ENCODE peak calls at places on chromosomes 2 and 18, in ten cellular contexts. Z is left lung; Q is IMR-90; Y is OCI-LY7; D is esophagus squamous epithelium; N is hepatocyte; T is mesendoderm; O is right atrium auricular region; G is CD4-positive, CD25-positive, alpha-beta regulatory T cell; J is CD4-positive, alpha-beta memory T cell. E is an unnamed sample.

GRCh38 chr2:175400975-175401374 is 219.5 kb upstream of the ATP5MC3 start:
- DNase-seq in Y (no peak), Z (no peak), J (no peak), D (no peak), G (no peak), Q (no peak), O (no peak), T (peak; percentile 11), N (no peak), E (no peak)

GRCh38 chr2:13193075-13193474 is 476.3 kb downstream of the TRIB2 start:
- DNase-seq in T (peak; percentile 63), G (no peak), Z (no peak), Y (peak; percentile 2), Q (peak; percentile 13), N (no peak), D (no peak), J (no peak), O (no peak), E (peak; percentile 74)

GRCh38 chr2:73862987-73863386 is 29.8 kb upstream of the ACTG2 start:
- DNase-seq in T (no peak), J (no peak), G (no peak), Q (no peak), N (no peak), D (no peak), Z (no peak), O (no peak), Y (no peak), E (no peak)

GRCh38 chr2:118940486-118941120 is 1.4 kb upstream of the MARCO start:
- DNase-seq in N (no peak), Q (no peak), O (no peak), G (no peak), D (no peak), T (no peak), Z (peak; percentile 67), Y (no peak), J (no peak), E (no peak)

GRCh38 chr2:134392689-134393476 is 139.0 kb downstream of the MGAT5 start:
- DNase-seq in G (no peak), J (no peak), T (peak; percentile 19), Y (no peak), O (no peak), D (no peak), Z (no peak), N (no peak), Q (peak; percentile 40), E (no peak)

GRCh38 chr2:31233216-31233615 is 736 bp upstream of the EHD3 start:
- DNase-seq in O (peak; percentile 21), Q (no peak), Y (no peak), G (no peak), N (no peak), J (no peak), T (peak; percentile 33), Z (no peak), D (no peak), E (no peak)

GRCh38 chr2:190603374-190603773 is 45.5 kb upstream of the NAB1 start:
- DNase-seq in Y (no peak), J (no peak), Z (no peak), D (no peak), T (no peak), G (no peak), O (no peak), Q (no peak), N (no peak), E (no peak)

GRCh38 chr2:122670932-122671331 is 915.5 kb downstream of the TSN start:
- DNase-seq in Y (no peak), T (no peak), J (no peak), O (no peak), Z (no peak), N (no peak), G (no peak), Q (no peak), D (no peak), E (no peak)

GRCh38 chr2:174802459-174802858 is 38.2 kb upstream of the CHRNA1 start:
- DNase-seq in Y (no peak), N (no peak), G (no peak), J (no peak), Q (peak; percentile 52), D (no peak), T (no peak), O (no peak), Z (no peak), E (no peak)

GRCh38 chr2:182426915-182427233 is at the start of gene PDE1A:
- DNase-seq in Z (no peak), D (no peak), T (no peak), J (no peak), N (no peak), Q (no peak), O (no peak), Y (no peak), G (no peak), E (no peak)
- H3K27ac ChIP-seq in Z (peak within 1 kb of the TSS; percentile 54), D (peak within 1 kb of the TSS; percentile 71), T (no peak within 1 kb of the TSS), J (no peak within 1 kb of the TSS), N (no peak within 1 kb of the TSS), Q (peak within 1 kb of the TSS; percentile 61), O (peak within 1 kb of the TSS; percentile 73), Y (no peak within 1 kb of the TSS), G (no peak within 1 kb of the TSS), E (no peak within 1 kb of the TSS)

GRCh38 chr18:13612111-13612997 is 114.0 kb downstream of the FAM210A start:
- DNase-seq in Q (no peak), N (no peak), J (peak; percentile 91), Z (no peak), D (peak; percentile 30), T (peak; percentile 70), G (peak; percentile 93), Y (peak; percentile 96), O (peak; percentile 64), E (no peak)

GRCh38 chr18:13611616-13612110 is 114.7 kb downstream of the FAM210A start:
- DNase-seq in O (peak; percentile 69), D (no peak), J (no peak), Y (no peak), Q (peak; percentile 9), T (peak; percentile 57), N (peak; percentile 23), Z (peak; percentile 85), G (no peak), E (peak; percentile 14)

GRCh38 chr18:13611058-13611615 is 115.2 kb downstream of the FAM210A start:
- DNase-seq in D (no peak), G (peak; percentile 21), O (peak; percentile 80), Z (no peak), Y (peak; percentile 59), N (peak; percentile 24), J (peak; percentile 59), T (peak; percentile 71), Q (peak; percentile 13), E (peak; percentile 66)

GRCh38 chr18:13608791-13609552 is 117.4 kb downstream of the FAM210A start:
- DNase-seq in N (no peak), O (peak; percentile 48), D (no peak), G (peak; percentile 80), Q (no peak), J (peak; percentile 57), T (no peak), Z (no peak), Y (peak; percentile 38), E (no peak)

GRCh38 chr18:13610517-13610916 is 115.8 kb downstream of the FAM210A start:
- DNase-seq in G (no peak), Y (peak; percentile 50), T (no peak), D (no peak), O (peak; percentile 57), N (no peak), Q (no peak), J (no peak), Z (no peak), E (no peak)
- H3K4me3 ChIP-seq in G (no peak overlapping the region), Y (peak overlapping the region; percentile 85), T (no peak overlapping the region), D (peak overlapping the region; percentile 62), O (peak overlapping the region; percentile 44), N (no peak overlapping the region), Q (no peak overlapping the region), J (no peak overlapping the region), Z (no peak overlapping the region), E (no peak overlapping the region)

DNA sequence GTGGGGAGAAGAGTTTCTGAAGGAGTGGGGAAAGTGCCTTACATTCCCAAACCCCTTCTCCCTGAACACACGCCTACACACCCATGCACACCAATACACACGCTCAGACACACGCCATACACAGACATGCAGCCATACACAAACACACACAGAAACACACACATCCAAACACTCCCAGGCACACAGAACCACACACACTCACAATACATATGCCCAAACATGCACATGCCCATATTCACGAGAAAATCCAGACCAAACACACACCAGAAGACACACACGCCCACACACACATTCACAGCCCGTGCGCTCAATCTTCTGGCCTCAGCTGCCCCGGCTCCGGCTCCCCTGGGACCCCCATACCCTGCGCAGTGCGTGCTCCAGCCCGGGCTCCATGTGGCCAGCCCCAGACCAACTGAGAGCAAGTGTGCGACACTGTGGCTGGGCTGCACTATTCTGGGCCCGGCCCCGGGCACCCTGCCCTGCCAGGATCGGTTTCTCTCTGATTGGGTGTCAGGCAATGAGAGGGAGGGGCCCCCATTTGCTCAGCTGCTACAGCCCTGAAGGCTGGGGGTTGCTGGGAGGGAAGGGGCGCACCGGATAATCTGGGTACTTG is at the start of gene PRKAG3:
- DNase-seq in J (no peak), T (no peak), O (no peak), Y (no peak), Q (no peak), G (no peak), N (no peak), D (no peak), Z (no peak), E (no peak)
- H3K27ac ChIP-seq in J (no peak within 1 kb of the TSS), T (no peak within 1 kb of the TSS), O (peak within 1 kb of the TSS; percentile 76), Y (no peak within 1 kb of the TSS), Q (no peak within 1 kb of the TSS), G (no peak within 1 kb of the TSS), N (no peak within 1 kb of the TSS), D (peak within 1 kb of the TSS; percentile 63), Z (no peak within 1 kb of the TSS), E (no peak within 1 kb of the TSS)

GRCh38 chr18:48784654-48785053 is 166.1 kb downstream of the SMAD7 start:
- DNase-seq in Q (no peak), O (no peak), T (no peak), J (peak; percentile 30), Z (no peak), Y (no peak), G (no peak), D (no peak), N (no peak), E (no peak)
- H3K4me3 ChIP-seq in Q (no peak overlapping the region), O (no peak overlapping the region), T (no peak overlapping the region), J (no peak overlapping the region), Z (no peak overlapping the region), Y (peak overlapping the region; percentile 49), G (peak overlapping the region; percentile 34), D (no peak overlapping the region), N (no peak overlapping the region), E (no peak overlapping the region)

GRCh38 chr2:53129851-53130250 is 637.8 kb upstream of the CHAC2 start:
- DNase-seq in J (no peak), Z (no peak), T (peak; percentile 15), N (no peak), G (no peak), Q (peak; percentile 85), O (no peak), Y (no peak), D (no peak), E (peak; percentile 72)
- H3K27ac ChIP-seq in J (no peak overlapping the region), Z (no peak overlapping the region), T (no peak overlapping the region), N (no peak overlapping the region), G (no peak overlapping the region), Q (no peak overlapping the region), O (peak overlapping the region; percentile 50), Y (no peak overlapping the region), D (no peak overlapping the region), E (peak overlapping the region; percentile 60)

E was measured in brain microvascular endothelial cell.